ENCODE peak calls at places on chromosomes 5 and 9, in ten cellular contexts. Q is bronchial epithelial cell; M is heart right ventricle; S is T1000; O is erythroblast; N is stimulated activated CD4-positive, alpha-beta T cell treated with anti-CD3 and anti-CD28 coated beads, Interleukin-4, amount 100 ng/mL, for 4 hours; Z is HCT116; T is stomach; D is endothelial cell; B is NCI-H2171. A is an unnamed sample.

GRCh38 chr5:135031146-135031812 is 2.7 kb downstream of the PITX1 start:
- DNase-seq in Q (no peak), S (no peak), T (no peak), B (no peak), Z (no peak), O (peak), M (no peak), D (no peak), N (no peak), A (peak)

GRCh38 chr9:116491219-116491618 is 195.9 kb upstream of the TRIM32 start:
- DNase-seq in O (peak), N (no peak), Q (no peak), S (no peak), D (no peak), M (no peak), B (no peak), T (no peak), Z (no peak), A (no peak)

GRCh38 chr9:113966394-113966793 is 90.3 kb downstream of the ZNF618 start:
- DNase-seq in O (no peak), Q (no peak), D (no peak), T (peak), S (no peak), Z (no peak), M (no peak), B (no peak), N (no peak), A (no peak)

GRCh38 chr9:20476912-20477311 is 145.4 kb downstream of the MLLT3 start:
- DNase-seq in D (no peak), Q (no peak), N (no peak), S (no peak), B (no peak), T (no peak), O (no peak), Z (no peak), M (no peak), A (no peak)

GRCh38 chr5:67142816-67143215 is 53.8 kb downstream of the CD180 start:
- DNase-seq in T (no peak), N (no peak), B (no peak), D (no peak), Q (no peak), Z (no peak), M (peak), S (no peak), O (no peak), A (no peak)

GRCh38 chr9:77752566-77752965 is 104.4 kb upstream of the GNA14 start:
- DNase-seq in S (no peak), O (no peak), Z (no peak), M (no peak), Q (no peak), B (no peak), D (no peak), T (no peak), N (no peak), A (no peak)

GRCh38 chr5:157558089-157558595 is 17.4 kb downstream of the ADAM19 start:
- DNase-seq in Z (no peak), T (no peak), B (no peak), D (no peak), M (no peak), S (no peak), N (no peak), O (no peak), Q (peak), A (no peak)

GRCh38 chr9:19769213-19769612 is 19.6 kb downstream of the SLC24A2 start:
- DNase-seq in T (no peak), D (no peak), Z (no peak), N (no peak), B (no peak), O (peak), S (no peak), Q (peak), M (no peak), A (no peak)

GRCh38 chr5:107668933-107669542 is 1.7 kb downstream of the EFNA5 start:
- DNase-seq in O (no peak), Q (peak), S (no peak), M (no peak), D (peak), Z (no peak), B (no peak), T (peak), N (no peak), A (no peak)

GRCh38 chr5:101326766-101327165 is 423.7 kb upstream of the ST8SIA4 start:
- DNase-seq in D (no peak), B (no peak), N (no peak), M (no peak), S (no peak), O (no peak), T (no peak), Z (no peak), Q (peak), A (no peak)

GRCh38 chr9:130408669-130409068 is 36.1 kb upstream of the ASS1 start:
- DNase-seq in D (no peak), T (no peak), Z (no peak), O (no peak), S (no peak), B (no peak), Q (no peak), N (no peak), M (no peak), A (no peak)

GRCh38 chr9:109600142-109600541 is 102.0 kb upstream of the PTPN3 start:
- DNase-seq in T (no peak), B (no peak), Q (peak), D (no peak), S (peak), M (no peak), Z (no peak), O (no peak), N (no peak), A (no peak)

GRCh38 chr5:144205141-144205551 is 34.5 kb downstream of the KCTD16 start:
- DNase-seq in Z (no peak), N (no peak), S (peak), B (no peak), Q (peak), M (peak), T (no peak), O (no peak), D (peak), A (peak)

GRCh38 chr5:15003511-15003920 is 131.9 kb upstream of the ANKH start:
- DNase-seq in Q (peak), S (no peak), T (peak), B (peak), Z (peak), O (peak), N (peak), D (peak), M (peak), A (no peak)